ENCODE peak calls at places on chromosomes 16 and 17, in four cellular contexts. G is IMR-90, L is H9, U is H1. W is an unnamed sample.

GRCh38 chr17:67377727-67378443 is 804 bp downstream of the PITPNC1 start:
- DNase-seq in U (no peak), G (peak), L (peak), W (peak)

GRCh38 chr17:56824503-56824902 is 9.2 kb downstream of the C17orf67 start:
- DNase-seq in L (no peak), U (no peak), G (no peak), W (no peak)

GRCh38 chr16:84730406-84731106 is 30.8 kb downstream of the USP10 start:
- DNase-seq in G (peak), L (no peak), U (no peak), W (peak)

GRCh38 chr16:85390511-85391174 is 222.5 kb upstream of the GSE1 start:
- DNase-seq in L (no peak), U (no peak), G (peak), W (no peak)

GRCh38 chr16:89365044-89365467 is 125.3 kb downstream of the ANKRD11 start:
- DNase-seq in G (peak), L (no peak), U (no peak), W (no peak)

GRCh38 chr16:50234771-50235556 is 31.4 kb upstream of the ADCY7 start:
- DNase-seq in G (peak), L (no peak), U (no peak), W (no peak)

GRCh38 chr16:185691-186090 is 5.4 kb downstream of the HBQ1 start:
- DNase-seq in L (no peak), G (no peak), U (no peak), W (no peak)

GRCh38 chr16:86714166-86714565 is 135.8 kb downstream of the FOXL1 start:
- DNase-seq in G (peak), L (no peak), U (no peak), W (peak)

GRCh38 chr17:46818319-46818928 is at the start of gene WNT3:
- DNase-seq in L (peak), G (no peak), U (no peak), W (peak)

GRCh38 chr16:53915452-53916160 is 211.7 kb downstream of the FTO start:
- DNase-seq in L (no peak), U (no peak), G (no peak), W (no peak)

GRCh38 chr16:31274831-31275816 is 15.3 kb downstream of the ITGAM start:
- DNase-seq in G (no peak), L (peak), U (no peak), W (no peak)

GRCh38 chr16:84918006-84918909 is 93.1 kb downstream of the ZDHHC7 start:
- DNase-seq in G (no peak), L (no peak), U (no peak), W (no peak)

GRCh38 chr17:48586355-48586924 is 3.6 kb downstream of the HOXB3 start:
- DNase-seq in U (no peak), L (no peak), G (peak), W (no peak)

GRCh38 chr17:69061901-69062556 is 1.3 kb upstream of the ABCA9 start:
- DNase-seq in G (no peak), L (no peak), U (no peak), W (no peak)

GRCh38 chr17:56269998-56270397 is 116.7 kb downstream of the ANKFN1 start:
- DNase-seq in L (no peak), U (no peak), G (no peak), W (no peak)

GRCh38 chr16:2260250-2260649 is 7.7 kb downstream of the RNPS1 start:
- DNase-seq in L (no peak), U (no peak), G (no peak), W (no peak)

GRCh38 chr16:88339926-88340754 is 42.6 kb upstream of the ZNF469 start:
- DNase-seq in U (no peak), L (no peak), G (no peak), W (no peak)

GRCh38 chr16:28915181-28915580 is 9.9 kb downstream of the RABEP2 start:
- DNase-seq in L (no peak), U (no peak), G (peak), W (no peak)

GRCh38 chr17:52136173-52136572 is 22.3 kb downstream of the CA10 start:
- DNase-seq in U (no peak), L (no peak), G (no peak), W (no peak)

GRCh38 chr16:84375773-84376172 is 7.4 kb downstream of the ATP2C2 start:
- DNase-seq in L (no peak), U (no peak), G (no peak), W (no peak)

GRCh38 chr17:31167111-31167510 is 72.3 kb downstream of the NF1 start:
- DNase-seq in L (no peak), G (no peak), U (no peak), W (no peak)

GRCh38 chr16:84072014-84072413 is 29.4 kb upstream of the SLC38A8 start:
- DNase-seq in U (no peak), L (no peak), G (peak), W (no peak)

GRCh38 chr16:71467810-71468209 is 5.8 kb upstream of the ZNF23 start:
- DNase-seq in U (no peak), G (peak), L (peak), W (peak)

GRCh38 chr16:75267631-75268264 is 16.3 kb upstream of the BCAR1 start:
- DNase-seq in L (no peak), U (no peak), G (peak), W (peak)

GRCh38 chr16:80084614-80085013 is 456.2 kb upstream of the DYNLRB2 start:
- DNase-seq in U (peak), G (no peak), L (peak), W (peak)

GRCh38 chr17:49388290-49388640 is 26.2 kb upstream of the ZNF652 start:
- DNase-seq in L (no peak), G (no peak), U (no peak), W (no peak)

GRCh38 chr16:79898703-79899102 is 298.2 kb upstream of the MAF start:
- DNase-seq in G (no peak), U (no peak), L (no peak), W (no peak)

GRCh38 chr17:65876985-65877384 is 314.9 kb downstream of the CEP112 start:
- DNase-seq in U (no peak), G (no peak), L (no peak), W (peak)

DNA sequence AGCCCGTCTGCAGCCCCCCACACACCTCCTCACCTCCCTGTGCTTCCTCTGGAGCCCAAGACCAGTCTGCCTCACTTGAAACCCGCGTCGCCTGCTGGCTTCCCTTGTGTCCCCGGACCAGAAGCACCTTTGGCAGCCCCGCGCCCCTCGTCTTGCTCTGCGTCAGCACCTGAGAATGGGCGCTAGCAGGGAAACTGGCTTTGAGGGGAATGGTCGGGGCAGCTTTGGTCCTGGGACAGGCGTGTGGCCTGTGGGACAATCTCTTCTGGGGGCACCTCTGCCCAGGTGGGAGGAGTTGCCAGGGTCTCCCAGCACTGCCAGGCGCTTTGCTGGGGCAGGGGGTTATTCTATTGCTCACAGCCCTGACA is 3.6 kb upstream of the MAFG start:
- DNase-seq in G (no peak), U (no peak), L (no peak), W (no peak)
- H2BK5ac ChIP-seq in G (no peak), U (no peak), L (no peak), W (no peak)

DNA sequence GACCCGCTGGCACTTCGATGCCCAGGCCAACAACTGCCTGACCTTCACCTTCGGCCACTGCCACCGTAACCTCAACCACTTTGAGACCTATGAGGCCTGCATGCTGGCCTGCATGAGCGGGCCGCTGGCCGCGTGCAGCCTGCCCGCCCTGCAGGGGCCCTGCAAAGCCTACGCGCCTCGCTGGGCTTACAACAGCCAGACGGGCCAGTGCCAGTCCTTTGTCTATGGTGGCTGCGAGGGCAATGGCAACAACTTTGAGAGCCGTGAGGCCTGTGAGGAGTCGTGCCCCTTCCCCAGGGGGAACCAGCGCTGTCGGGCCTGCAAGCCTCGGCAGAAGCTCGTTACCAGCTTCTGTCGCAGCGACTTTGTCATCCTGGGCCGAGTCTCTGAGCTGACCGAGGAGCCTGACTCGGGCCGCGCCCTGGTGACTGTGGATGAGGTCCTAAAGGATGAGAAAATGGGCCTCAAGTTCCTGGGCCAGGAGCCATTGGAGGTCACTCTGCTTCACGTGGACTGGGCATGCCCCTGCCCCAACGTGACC is 5.0 kb downstream of the WFIKKN2 start:
- DNase-seq in U (no peak), L (peak), G (no peak), W (no peak)
- H3K23ac ChIP-seq in U (no peak), L (no peak), G (no peak), W (no peak)

DNA sequence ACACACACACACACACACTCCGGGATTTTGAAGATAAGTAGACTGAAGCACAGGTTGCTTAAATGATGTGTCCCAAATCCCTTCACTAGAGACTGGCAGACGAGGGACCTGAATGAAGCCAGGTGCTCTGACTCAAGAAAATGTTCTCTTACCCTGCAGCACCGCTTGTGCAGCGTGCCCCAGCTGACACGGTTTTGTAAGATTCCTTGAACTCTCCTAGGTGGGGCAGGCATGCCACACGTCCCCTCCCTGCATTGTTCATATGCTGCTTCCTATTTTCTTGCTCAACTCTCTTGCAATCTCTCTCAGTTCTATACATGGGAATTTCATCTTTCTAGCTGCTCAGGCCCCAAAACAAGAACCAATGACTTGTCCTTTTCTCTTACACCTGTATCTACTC is 22.1 kb upstream of the HNF1B start:
- DNase-seq in L (no peak), G (no peak), U (no peak), W (no peak)
- H3K56ac ChIP-seq in L (no peak), G (no peak), U (no peak), W (no peak)

DNA sequence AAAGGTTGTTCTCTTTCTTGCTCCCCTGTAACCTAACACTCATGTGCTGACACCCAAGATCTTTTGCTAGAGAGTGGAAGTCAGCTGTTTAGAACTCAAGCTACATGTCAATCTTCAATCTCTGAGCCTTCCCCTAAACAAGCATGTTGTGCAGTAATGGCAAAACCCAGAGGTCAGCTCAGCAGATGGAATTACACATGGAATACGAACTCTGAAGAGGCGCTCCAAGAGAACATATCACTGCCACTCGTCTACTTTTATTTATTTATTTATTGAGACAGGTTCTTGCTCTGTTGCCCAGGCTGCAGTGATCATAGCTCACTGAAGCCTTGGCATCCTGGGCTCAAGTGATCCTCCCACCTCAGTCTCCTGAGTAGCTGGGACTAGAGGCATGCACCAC is 32.6 kb downstream of the RNF157 start:
- DNase-seq in G (no peak), L (no peak), U (no peak), W (no peak)
- H2BK5ac ChIP-seq in G (no peak), L (no peak), U (no peak), W (no peak)

GRCh38 chr17:28704219-28704858 is 7.3 kb downstream of the PROCA1 start:
- DNase-seq in L (no peak), G (no peak), U (no peak), W (no peak)
- H3K23ac ChIP-seq in L (no peak), G (no peak), U (no peak), W (no peak)

DNA sequence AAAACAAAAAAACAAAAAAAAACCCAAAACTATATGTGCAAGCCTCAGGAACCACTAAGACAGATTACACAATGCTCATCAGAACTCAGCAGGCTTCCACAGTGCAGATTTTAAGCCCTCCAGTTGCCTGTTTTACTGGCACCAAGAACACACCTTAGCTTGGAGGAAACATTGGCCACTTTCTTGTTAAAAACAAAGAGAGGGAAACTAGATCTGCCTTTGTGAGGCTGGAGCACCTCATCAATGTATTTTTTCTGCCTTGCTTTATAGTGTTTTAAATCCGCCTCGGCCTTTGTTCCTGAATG is 343.8 kb downstream of the WWOX start:
- DNase-seq in U (no peak), L (no peak), G (no peak), W (no peak)
- H3K56ac ChIP-seq in U (no peak), L (no peak), G (no peak), W (no peak)

GRCh38 chr17:44967907-44968224 is 237 bp downstream of the C1QL1 start:
- DNase-seq in L (no peak), G (no peak), U (no peak), W (no peak)

GRCh38 chr17:44966348-44967025 is 1.6 kb downstream of the C1QL1 start:
- DNase-seq in U (no peak), G (no peak), L (no peak), W (no peak)

GRCh38 chr17:44965491-44966234 is 2.4 kb downstream of the C1QL1 start:
- DNase-seq in U (no peak), G (no peak), L (no peak), W (no peak)

GRCh38 chr17:44968225-44969143 is at the start of gene C1QL1:
- DNase-seq in U (peak), L (peak), G (peak), W (peak)

DNA sequence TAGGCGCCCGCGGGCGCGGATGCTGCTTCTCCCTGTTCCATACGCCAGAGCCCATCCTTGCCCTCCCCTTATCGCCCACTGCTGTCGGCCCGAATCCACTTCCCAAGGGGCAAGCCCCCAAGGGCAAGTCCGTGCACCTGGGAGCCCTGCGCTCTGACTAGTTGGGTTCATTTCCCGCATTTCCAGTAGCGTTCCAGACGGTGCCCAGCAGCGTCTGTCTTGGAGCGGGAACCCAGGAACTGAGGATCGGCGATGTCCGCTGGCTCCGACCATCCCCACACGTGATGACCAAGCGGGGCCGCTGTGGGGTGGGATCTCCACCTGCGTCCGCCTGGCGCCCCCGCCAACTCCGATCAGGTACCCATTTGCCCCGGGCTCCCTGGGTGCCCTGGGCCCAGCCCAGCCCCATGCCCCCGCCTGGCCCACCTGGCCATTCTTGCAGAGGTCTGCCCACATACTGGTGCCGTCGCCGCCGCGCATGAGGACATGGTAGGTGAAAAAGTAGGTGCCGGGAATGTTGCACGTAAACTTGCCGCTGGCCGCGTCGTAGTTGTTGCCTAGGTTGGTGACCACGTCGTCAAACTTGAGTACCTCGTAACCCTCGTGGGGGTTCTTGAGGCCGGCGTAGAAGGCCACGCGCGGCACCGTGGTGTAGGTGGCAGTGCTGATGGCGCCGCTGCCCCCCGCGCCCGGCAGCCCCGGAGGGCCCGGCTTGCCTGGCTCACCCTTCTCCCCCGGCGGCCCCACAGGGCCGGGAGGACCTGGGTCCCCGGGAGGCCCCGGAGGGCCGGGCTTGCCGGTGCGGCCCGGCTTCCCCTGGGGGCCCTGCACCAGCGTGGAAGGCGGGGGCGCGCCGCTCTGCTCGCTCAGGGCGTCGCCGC is 837 bp downstream of the C1QL1 start:
- DNase-seq in G (no peak), U (no peak), L (peak), W (no peak)
- H2BK5ac ChIP-seq in G (no peak), U (no peak), L (no peak), W (no peak)

GRCh38 chr17:81428521-81428920 is 33.3 kb downstream of the BAHCC1 start:
- DNase-seq in U (no peak), G (no peak), L (no peak), W (no peak)
- H3K23ac ChIP-seq in U (no peak), G (no peak), L (no peak), W (no peak)

GRCh38 chr17:78016852-78017251 is 58.3 kb downstream of the TNRC6C start:
- DNase-seq in G (no peak), U (no peak), L (no peak), W (no peak)
- H3K56ac ChIP-seq in G (no peak), U (no peak), L (no peak), W (no peak)

W was measured in mesendoderm.